ENCODE peak calls at places on chromosomes 16 and 17, in ten cellular contexts. One of them, this sample, is unnamed.

GRCh38 chr17:49520386-49521087 is 25.4 kb downstream of the NGFR start:
- DNase-seq in left cardiac atrium: peak; percentile 25
- DNase-seq in tibial nerve: no peak
- DNase-seq in activated CD4-positive, alpha-beta T cell treated with anti-CD3 and anti-CD28 coated beads for 24 hours: no peak
- DNase-seq in foreskin fibroblast: no peak
- DNase-seq in NCI-H460: no peak
- DNase-seq in right atrium auricular region: no peak
- DNase-seq in effector memory CD4-positive, alpha-beta T cell: no peak
- DNase-seq in psoas muscle: no peak
- DNase-seq in small intestine: no peak
- DNase-seq in this sample: no peak

GRCh38 chr17:39194089-39194984 is 3.1 kb downstream of the CACNB1 start:
- DNase-seq in left cardiac atrium: peak; percentile 79
- DNase-seq in tibial nerve: no peak
- DNase-seq in activated CD4-positive, alpha-beta T cell treated with anti-CD3 and anti-CD28 coated beads for 24 hours: no peak
- DNase-seq in foreskin fibroblast: peak; percentile 69
- DNase-seq in NCI-H460: peak; percentile 50
- DNase-seq in right atrium auricular region: peak; percentile 80
- DNase-seq in effector memory CD4-positive, alpha-beta T cell: no peak
- DNase-seq in psoas muscle: peak; percentile 91
- DNase-seq in small intestine: no peak
- DNase-seq in this sample: no peak

GRCh38 chr17:58381124-58381838 is 29.3 kb upstream of the SUPT4H1 start:
- DNase-seq in left cardiac atrium: no peak
- DNase-seq in tibial nerve: no peak
- DNase-seq in activated CD4-positive, alpha-beta T cell treated with anti-CD3 and anti-CD28 coated beads for 24 hours: no peak
- DNase-seq in foreskin fibroblast: no peak
- DNase-seq in NCI-H460: no peak
- DNase-seq in right atrium auricular region: no peak
- DNase-seq in effector memory CD4-positive, alpha-beta T cell: no peak
- DNase-seq in psoas muscle: no peak
- DNase-seq in small intestine: peak; percentile 21
- DNase-seq in this sample: no peak

GRCh38 chr17:7844292-7845154 is 10.3 kb upstream of the TMEM88 start:
- DNase-seq in left cardiac atrium: peak; percentile 93
- DNase-seq in tibial nerve: peak; percentile 76
- DNase-seq in activated CD4-positive, alpha-beta T cell treated with anti-CD3 and anti-CD28 coated beads for 24 hours: peak; percentile 70
- DNase-seq in foreskin fibroblast: peak; percentile 94
- DNase-seq in NCI-H460: peak; percentile 96
- DNase-seq in right atrium auricular region: peak; percentile 97
- DNase-seq in effector memory CD4-positive, alpha-beta T cell: peak; percentile 77
- DNase-seq in psoas muscle: peak; percentile 90
- DNase-seq in small intestine: peak; percentile 97
- DNase-seq in this sample: peak; percentile 66

GRCh38 chr16:66927012-66927436 is 1.7 kb upstream of the RRAD start:
- DNase-seq in left cardiac atrium: peak; percentile 66
- DNase-seq in tibial nerve: no peak
- DNase-seq in activated CD4-positive, alpha-beta T cell treated with anti-CD3 and anti-CD28 coated beads for 24 hours: no peak
- DNase-seq in foreskin fibroblast: peak; percentile 74
- DNase-seq in NCI-H460: no peak
- DNase-seq in right atrium auricular region: no peak
- DNase-seq in effector memory CD4-positive, alpha-beta T cell: no peak
- DNase-seq in psoas muscle: peak; percentile 73
- DNase-seq in small intestine: no peak
- DNase-seq in this sample: no peak

GRCh38 chr17:65301184-65301583 is 164.0 kb downstream of the RGS9 start:
- DNase-seq in left cardiac atrium: no peak
- DNase-seq in tibial nerve: no peak
- DNase-seq in activated CD4-positive, alpha-beta T cell treated with anti-CD3 and anti-CD28 coated beads for 24 hours: no peak
- DNase-seq in foreskin fibroblast: no peak
- DNase-seq in NCI-H460: no peak
- DNase-seq in right atrium auricular region: no peak
- DNase-seq in effector memory CD4-positive, alpha-beta T cell: no peak
- DNase-seq in psoas muscle: no peak
- DNase-seq in small intestine: no peak
- DNase-seq in this sample: no peak

GRCh38 chr17:33778505-33779398 is 476.3 kb upstream of the CCL2 start:
- DNase-seq in left cardiac atrium: peak; percentile 32
- DNase-seq in tibial nerve: peak; percentile 26
- DNase-seq in activated CD4-positive, alpha-beta T cell treated with anti-CD3 and anti-CD28 coated beads for 24 hours: no peak
- DNase-seq in foreskin fibroblast: peak; percentile 39
- DNase-seq in NCI-H460: peak; percentile 30
- DNase-seq in right atrium auricular region: no peak
- DNase-seq in effector memory CD4-positive, alpha-beta T cell: peak; percentile 1
- DNase-seq in psoas muscle: peak; percentile 21
- DNase-seq in small intestine: peak; percentile 36
- DNase-seq in this sample: no peak

GRCh38 chr17:2965621-2966275 is 97.7 kb downstream of the OR1D5 start:
- DNase-seq in left cardiac atrium: no peak
- DNase-seq in tibial nerve: no peak
- DNase-seq in activated CD4-positive, alpha-beta T cell treated with anti-CD3 and anti-CD28 coated beads for 24 hours: no peak
- DNase-seq in foreskin fibroblast: peak; percentile 46
- DNase-seq in NCI-H460: no peak
- DNase-seq in right atrium auricular region: no peak
- DNase-seq in effector memory CD4-positive, alpha-beta T cell: no peak
- DNase-seq in psoas muscle: no peak
- DNase-seq in small intestine: no peak
- DNase-seq in this sample: no peak

GRCh38 chr17:79552405-79552804 is 58.4 kb downstream of the RBFOX3 start:
- DNase-seq in left cardiac atrium: no peak
- DNase-seq in tibial nerve: no peak
- DNase-seq in activated CD4-positive, alpha-beta T cell treated with anti-CD3 and anti-CD28 coated beads for 24 hours: no peak
- DNase-seq in foreskin fibroblast: no peak
- DNase-seq in NCI-H460: no peak
- DNase-seq in right atrium auricular region: no peak
- DNase-seq in effector memory CD4-positive, alpha-beta T cell: no peak
- DNase-seq in psoas muscle: no peak
- DNase-seq in small intestine: no peak
- DNase-seq in this sample: no peak

GRCh38 chr17:73947281-73947975 is 256.1 kb upstream of the RPL38 start:
- DNase-seq in left cardiac atrium: no peak
- DNase-seq in tibial nerve: no peak
- DNase-seq in activated CD4-positive, alpha-beta T cell treated with anti-CD3 and anti-CD28 coated beads for 24 hours: no peak
- DNase-seq in foreskin fibroblast: no peak
- DNase-seq in NCI-H460: no peak
- DNase-seq in right atrium auricular region: peak; percentile 13
- DNase-seq in effector memory CD4-positive, alpha-beta T cell: no peak
- DNase-seq in psoas muscle: no peak
- DNase-seq in small intestine: no peak
- DNase-seq in this sample: no peak

GRCh38 chr17:81447331-81447933 is 52.2 kb downstream of the BAHCC1 start:
- DNase-seq in left cardiac atrium: no peak
- DNase-seq in tibial nerve: no peak
- DNase-seq in activated CD4-positive, alpha-beta T cell treated with anti-CD3 and anti-CD28 coated beads for 24 hours: no peak
- DNase-seq in foreskin fibroblast: no peak
- DNase-seq in NCI-H460: no peak
- DNase-seq in right atrium auricular region: no peak
- DNase-seq in effector memory CD4-positive, alpha-beta T cell: no peak
- DNase-seq in psoas muscle: no peak
- DNase-seq in small intestine: no peak
- DNase-seq in this sample: no peak

GRCh38 chr17:73340093-73340596 is 28.3 kb upstream of the CDC42EP4 start:
- DNase-seq in left cardiac atrium: no peak
- DNase-seq in tibial nerve: no peak
- DNase-seq in activated CD4-positive, alpha-beta T cell treated with anti-CD3 and anti-CD28 coated beads for 24 hours: no peak
- DNase-seq in foreskin fibroblast: peak; percentile 93
- DNase-seq in NCI-H460: peak; percentile 80
- DNase-seq in right atrium auricular region: peak; percentile 82
- DNase-seq in effector memory CD4-positive, alpha-beta T cell: no peak
- DNase-seq in psoas muscle: peak; percentile 48
- DNase-seq in small intestine: peak; percentile 86
- DNase-seq in this sample: no peak

GRCh38 chr17:62679866-62680377 is 52.5 kb downstream of the MRC2 start:
- DNase-seq in left cardiac atrium: no peak
- DNase-seq in tibial nerve: no peak
- DNase-seq in activated CD4-positive, alpha-beta T cell treated with anti-CD3 and anti-CD28 coated beads for 24 hours: no peak
- DNase-seq in foreskin fibroblast: no peak
- DNase-seq in NCI-H460: no peak
- DNase-seq in right atrium auricular region: no peak
- DNase-seq in effector memory CD4-positive, alpha-beta T cell: no peak
- DNase-seq in psoas muscle: no peak
- DNase-seq in small intestine: no peak
- DNase-seq in this sample: no peak

GRCh38 chr17:65314212-65314611 is 177.0 kb downstream of the RGS9 start:
- DNase-seq in left cardiac atrium: no peak
- DNase-seq in tibial nerve: no peak
- DNase-seq in activated CD4-positive, alpha-beta T cell treated with anti-CD3 and anti-CD28 coated beads for 24 hours: no peak
- DNase-seq in foreskin fibroblast: no peak
- DNase-seq in NCI-H460: no peak
- DNase-seq in right atrium auricular region: no peak
- DNase-seq in effector memory CD4-positive, alpha-beta T cell: no peak
- DNase-seq in psoas muscle: no peak
- DNase-seq in small intestine: no peak
- DNase-seq in this sample: no peak

GRCh38 chr17:49437696-49438438 is 23.2 kb upstream of the PHB1 start:
- DNase-seq in left cardiac atrium: no peak
- DNase-seq in tibial nerve: no peak
- DNase-seq in activated CD4-positive, alpha-beta T cell treated with anti-CD3 and anti-CD28 coated beads for 24 hours: no peak
- DNase-seq in foreskin fibroblast: no peak
- DNase-seq in NCI-H460: no peak
- DNase-seq in right atrium auricular region: no peak
- DNase-seq in effector memory CD4-positive, alpha-beta T cell: no peak
- DNase-seq in psoas muscle: no peak
- DNase-seq in small intestine: no peak
- DNase-seq in this sample: no peak

GRCh38 chr16:10558746-10559641 is 21.4 kb downstream of the EMP2 start:
- DNase-seq in left cardiac atrium: peak; percentile 85
- DNase-seq in tibial nerve: peak; percentile 68
- DNase-seq in activated CD4-positive, alpha-beta T cell treated with anti-CD3 and anti-CD28 coated beads for 24 hours: no peak
- DNase-seq in foreskin fibroblast: peak; percentile 59
- DNase-seq in NCI-H460: no peak
- DNase-seq in right atrium auricular region: peak; percentile 86
- DNase-seq in effector memory CD4-positive, alpha-beta T cell: no peak
- DNase-seq in psoas muscle: peak; percentile 73
- DNase-seq in small intestine: no peak
- DNase-seq in this sample: no peak

GRCh38 chr16:11425140-11425539 is 79.9 kb downstream of the RMI2 start:
- DNase-seq in left cardiac atrium: no peak
- DNase-seq in tibial nerve: no peak
- DNase-seq in activated CD4-positive, alpha-beta T cell treated with anti-CD3 and anti-CD28 coated beads for 24 hours: no peak
- DNase-seq in foreskin fibroblast: no peak
- DNase-seq in NCI-H460: no peak
- DNase-seq in right atrium auricular region: no peak
- DNase-seq in effector memory CD4-positive, alpha-beta T cell: no peak
- DNase-seq in psoas muscle: no peak
- DNase-seq in small intestine: no peak
- DNase-seq in this sample: no peak

GRCh38 chr16:84158455-84158854 is 13.3 kb downstream of the DNAAF1 start:
- DNase-seq in left cardiac atrium: no peak
- DNase-seq in tibial nerve: no peak
- DNase-seq in activated CD4-positive, alpha-beta T cell treated with anti-CD3 and anti-CD28 coated beads for 24 hours: no peak
- DNase-seq in foreskin fibroblast: no peak
- DNase-seq in NCI-H460: no peak
- DNase-seq in right atrium auricular region: no peak
- DNase-seq in effector memory CD4-positive, alpha-beta T cell: no peak
- DNase-seq in psoas muscle: no peak
- DNase-seq in small intestine: no peak
- DNase-seq in this sample: no peak

GRCh38 chr17:6079155-6079554 is 9.0 kb downstream of the WSCD1 start:
- DNase-seq in left cardiac atrium: no peak
- DNase-seq in tibial nerve: no peak
- DNase-seq in activated CD4-positive, alpha-beta T cell treated with anti-CD3 and anti-CD28 coated beads for 24 hours: no peak
- DNase-seq in foreskin fibroblast: no peak
- DNase-seq in NCI-H460: no peak
- DNase-seq in right atrium auricular region: no peak
- DNase-seq in effector memory CD4-positive, alpha-beta T cell: no peak
- DNase-seq in psoas muscle: no peak
- DNase-seq in small intestine: no peak
- DNase-seq in this sample: no peak

GRCh38 chr16:87416826-87417471 is 24.8 kb downstream of the MAP1LC3B start:
- DNase-seq in left cardiac atrium: no peak
- DNase-seq in tibial nerve: no peak
- DNase-seq in activated CD4-positive, alpha-beta T cell treated with anti-CD3 and anti-CD28 coated beads for 24 hours: no peak
- DNase-seq in foreskin fibroblast: peak; percentile 36
- DNase-seq in NCI-H460: no peak
- DNase-seq in right atrium auricular region: no peak
- DNase-seq in effector memory CD4-positive, alpha-beta T cell: no peak
- DNase-seq in psoas muscle: no peak
- DNase-seq in small intestine: peak; percentile 19
- DNase-seq in this sample: no peak

GRCh38 chr17:3222505-3222904 is 15.0 kb downstream of the OR1A1 start:
- DNase-seq in left cardiac atrium: no peak
- DNase-seq in tibial nerve: no peak
- DNase-seq in activated CD4-positive, alpha-beta T cell treated with anti-CD3 and anti-CD28 coated beads for 24 hours: no peak
- DNase-seq in foreskin fibroblast: no peak
- DNase-seq in NCI-H460: no peak
- DNase-seq in right atrium auricular region: no peak
- DNase-seq in effector memory CD4-positive, alpha-beta T cell: no peak
- DNase-seq in psoas muscle: no peak
- DNase-seq in small intestine: no peak
- DNase-seq in this sample: no peak

GRCh38 chr16:57430955-57431354 is 16.2 kb downstream of the CIAPIN1 start:
- DNase-seq in left cardiac atrium: no peak
- DNase-seq in tibial nerve: no peak
- DNase-seq in activated CD4-positive, alpha-beta T cell treated with anti-CD3 and anti-CD28 coated beads for 24 hours: no peak
- DNase-seq in foreskin fibroblast: no peak
- DNase-seq in NCI-H460: no peak
- DNase-seq in right atrium auricular region: no peak
- DNase-seq in effector memory CD4-positive, alpha-beta T cell: no peak
- DNase-seq in psoas muscle: no peak
- DNase-seq in small intestine: no peak
- DNase-seq in this sample: no peak

GRCh38 chr16:9033125-9033830 is 58.2 kb upstream of the HAPSTR1 start:
- DNase-seq in left cardiac atrium: peak; percentile 29
- DNase-seq in tibial nerve: no peak
- DNase-seq in activated CD4-positive, alpha-beta T cell treated with anti-CD3 and anti-CD28 coated beads for 24 hours: no peak
- DNase-seq in foreskin fibroblast: no peak
- DNase-seq in NCI-H460: peak; percentile 55
- DNase-seq in right atrium auricular region: no peak
- DNase-seq in effector memory CD4-positive, alpha-beta T cell: no peak
- DNase-seq in psoas muscle: no peak
- DNase-seq in small intestine: peak; percentile 70
- DNase-seq in this sample: no peak

GRCh38 chr16:66944054-66944441 is 8.7 kb downstream of the CES2 start:
- DNase-seq in left cardiac atrium: no peak
- DNase-seq in tibial nerve: no peak
- DNase-seq in activated CD4-positive, alpha-beta T cell treated with anti-CD3 and anti-CD28 coated beads for 24 hours: no peak
- DNase-seq in foreskin fibroblast: no peak
- DNase-seq in NCI-H460: no peak
- DNase-seq in right atrium auricular region: no peak
- DNase-seq in effector memory CD4-positive, alpha-beta T cell: no peak
- DNase-seq in psoas muscle: no peak
- DNase-seq in small intestine: no peak
- DNase-seq in this sample: no peak

GRCh38 chr16:88649924-88650748 is 717 bp downstream of the CYBA start:
- DNase-seq in left cardiac atrium: peak; percentile 60
- DNase-seq in tibial nerve: no peak
- DNase-seq in activated CD4-positive, alpha-beta T cell treated with anti-CD3 and anti-CD28 coated beads for 24 hours: no peak
- DNase-seq in foreskin fibroblast: peak; percentile 24
- DNase-seq in NCI-H460: no peak
- DNase-seq in right atrium auricular region: peak; percentile 73
- DNase-seq in effector memory CD4-positive, alpha-beta T cell: no peak
- DNase-seq in psoas muscle: no peak
- DNase-seq in small intestine: peak; percentile 51
- DNase-seq in this sample: no peak

GRCh38 chr17:77439382-77440013 is 298.7 kb downstream of the SEC14L1 start:
- DNase-seq in left cardiac atrium: no peak
- DNase-seq in tibial nerve: no peak
- DNase-seq in activated CD4-positive, alpha-beta T cell treated with anti-CD3 and anti-CD28 coated beads for 24 hours: no peak
- DNase-seq in foreskin fibroblast: peak; percentile 49
- DNase-seq in NCI-H460: no peak
- DNase-seq in right atrium auricular region: no peak
- DNase-seq in effector memory CD4-positive, alpha-beta T cell: no peak
- DNase-seq in psoas muscle: no peak
- DNase-seq in small intestine: no peak
- DNase-seq in this sample: no peak

This sample was measured in effector CD8-positive, alpha-beta T cell.